ENCODE peak calls at places on chromosomes 7 and 10, in eight cellular contexts. One of them, this sample, is unnamed.
A peak's percentile ranks its signal among the peaks of the same experiment; 100 is the strongest.

GRCh38 chr7:38682602-38683001 is 51.4 kb upstream of the AMPH start:
- DNase-seq in IMR-90: no peak
- DNase-seq in cardiac muscle cell: peak; percentile 42
- DNase-seq in mesenchymal stem cell: no peak
- DNase-seq in SK-N-SH: no peak
- DNase-seq in aorta: no peak
- DNase-seq in testis: no peak
- DNase-seq in H1: no peak
- DNase-seq in this sample: no peak

GRCh38 chr10:55979203-55979602 is 381.9 kb downstream of the ZWINT start:
- DNase-seq in H1: peak; percentile 39
- DNase-seq in testis: no peak
- DNase-seq in mesenchymal stem cell: no peak
- DNase-seq in cardiac muscle cell: no peak
- DNase-seq in IMR-90: no peak
- DNase-seq in SK-N-SH: no peak
- DNase-seq in aorta: no peak
- DNase-seq in this sample: peak; percentile 35

GRCh38 chr10:104447331-104447730 is 93.7 kb downstream of the CFAP58 start:
- DNase-seq in H1: no peak
- DNase-seq in SK-N-SH: no peak
- DNase-seq in aorta: no peak
- DNase-seq in testis: no peak
- DNase-seq in mesenchymal stem cell: no peak
- DNase-seq in IMR-90: no peak
- DNase-seq in cardiac muscle cell: no peak
- DNase-seq in this sample: no peak

GRCh38 chr10:54962134-54962900 is 161.3 kb upstream of the PCDH15 start:
- DNase-seq in H1: no peak
- DNase-seq in aorta: no peak
- DNase-seq in SK-N-SH: no peak
- DNase-seq in mesenchymal stem cell: no peak
- DNase-seq in IMR-90: no peak
- DNase-seq in testis: no peak
- DNase-seq in cardiac muscle cell: no peak
- DNase-seq in this sample: no peak

GRCh38 chr7:134458341-134458805 is 527 bp downstream of the AKR1B1 start:
- DNase-seq in cardiac muscle cell: no peak
- DNase-seq in testis: peak; percentile 70
- DNase-seq in mesenchymal stem cell: peak; percentile 63
- DNase-seq in IMR-90: peak; percentile 34
- DNase-seq in SK-N-SH: peak; percentile 92
- DNase-seq in aorta: peak; percentile 85
- DNase-seq in H1: no peak
- DNase-seq in this sample: no peak

GRCh38 chr10:94344522-94345122 is 18.1 kb downstream of the NOC3L start:
- DNase-seq in SK-N-SH: no peak
- DNase-seq in testis: no peak
- DNase-seq in aorta: no peak
- DNase-seq in mesenchymal stem cell: no peak
- DNase-seq in cardiac muscle cell: no peak
- DNase-seq in H1: no peak
- DNase-seq in IMR-90: no peak
- DNase-seq in this sample: no peak

GRCh38 chr7:157693071-157693520 is 356.3 kb downstream of the DNAJB6 start:
- DNase-seq in H1: no peak
- DNase-seq in mesenchymal stem cell: no peak
- DNase-seq in cardiac muscle cell: no peak
- DNase-seq in testis: peak; percentile 13
- DNase-seq in IMR-90: no peak
- DNase-seq in aorta: peak; percentile 74
- DNase-seq in SK-N-SH: peak; percentile 58
- DNase-seq in this sample: no peak

GRCh38 chr7:155329225-155329624 is 31.5 kb downstream of the INSIG1 start:
- DNase-seq in H1: no peak
- DNase-seq in cardiac muscle cell: no peak
- DNase-seq in IMR-90: no peak
- DNase-seq in SK-N-SH: no peak
- DNase-seq in testis: no peak
- DNase-seq in aorta: no peak
- DNase-seq in mesenchymal stem cell: no peak
- DNase-seq in this sample: no peak

GRCh38 chr10:86267286-86268195 is 99.1 kb downstream of the GRID1 start:
- DNase-seq in mesenchymal stem cell: no peak
- DNase-seq in aorta: no peak
- DNase-seq in IMR-90: no peak
- DNase-seq in H1: no peak
- DNase-seq in testis: peak; percentile 6
- DNase-seq in cardiac muscle cell: no peak
- DNase-seq in SK-N-SH: peak; percentile 16
- DNase-seq in this sample: no peak

GRCh38 chr7:124701955-124702354 is 63.6 kb downstream of the GPR37 start:
- DNase-seq in IMR-90: peak; percentile 25
- DNase-seq in mesenchymal stem cell: peak; percentile 23
- DNase-seq in aorta: no peak
- DNase-seq in testis: no peak
- DNase-seq in H1: no peak
- DNase-seq in cardiac muscle cell: no peak
- DNase-seq in SK-N-SH: no peak
- DNase-seq in this sample: no peak

GRCh38 chr7:47587389-47587788 is 5.5 kb upstream of the TNS3 start:
- DNase-seq in SK-N-SH: no peak
- DNase-seq in mesenchymal stem cell: no peak
- DNase-seq in aorta: peak; percentile 85
- DNase-seq in H1: no peak
- DNase-seq in testis: no peak
- DNase-seq in cardiac muscle cell: no peak
- DNase-seq in IMR-90: no peak
- DNase-seq in this sample: no peak

GRCh38 chr7:13198741-13199140 is 511.3 kb downstream of the ARL4A start:
- DNase-seq in cardiac muscle cell: peak; percentile 11
- DNase-seq in aorta: no peak
- DNase-seq in SK-N-SH: no peak
- DNase-seq in IMR-90: peak; percentile 31
- DNase-seq in mesenchymal stem cell: peak; percentile 38
- DNase-seq in testis: no peak
- DNase-seq in H1: no peak
- DNase-seq in this sample: no peak

GRCh38 chr10:7000063-7000462 is 410.8 kb downstream of the SFMBT2 start:
- DNase-seq in IMR-90: no peak
- DNase-seq in H1: no peak
- DNase-seq in cardiac muscle cell: no peak
- DNase-seq in SK-N-SH: no peak
- DNase-seq in testis: no peak
- DNase-seq in mesenchymal stem cell: no peak
- DNase-seq in aorta: no peak
- DNase-seq in this sample: no peak

GRCh38 chr7:43693687-43694398 is 35.5 kb downstream of the COA1 start:
- DNase-seq in SK-N-SH: no peak
- DNase-seq in aorta: no peak
- DNase-seq in cardiac muscle cell: peak; percentile 49
- DNase-seq in H1: no peak
- DNase-seq in mesenchymal stem cell: no peak
- DNase-seq in testis: no peak
- DNase-seq in IMR-90: peak; percentile 81
- DNase-seq in this sample: no peak

GRCh38 chr7:2880882-2881281 is 36.8 kb upstream of the GNA12 start:
- DNase-seq in H1: no peak
- DNase-seq in IMR-90: no peak
- DNase-seq in aorta: no peak
- DNase-seq in testis: no peak
- DNase-seq in cardiac muscle cell: peak; percentile 45
- DNase-seq in SK-N-SH: peak; percentile 66
- DNase-seq in mesenchymal stem cell: no peak
- DNase-seq in this sample: no peak

GRCh38 chr10:77287647-77288120 is 349.9 kb downstream of the KCNMA1 start:
- DNase-seq in aorta: no peak
- DNase-seq in testis: no peak
- DNase-seq in mesenchymal stem cell: peak; percentile 21
- DNase-seq in H1: no peak
- DNase-seq in cardiac muscle cell: no peak
- DNase-seq in SK-N-SH: no peak
- DNase-seq in IMR-90: no peak
- DNase-seq in this sample: no peak

GRCh38 chr10:3806603-3807002 is 21.6 kb upstream of the KLF6 start:
- DNase-seq in aorta: no peak
- DNase-seq in H1: no peak
- DNase-seq in mesenchymal stem cell: peak; percentile 80
- DNase-seq in testis: no peak
- DNase-seq in IMR-90: peak; percentile 94
- DNase-seq in SK-N-SH: no peak
- DNase-seq in cardiac muscle cell: peak; percentile 67
- DNase-seq in this sample: no peak

GRCh38 chr7:781228-781864 is 50.9 kb upstream of the SUN1 start:
- DNase-seq in SK-N-SH: no peak
- DNase-seq in H1: no peak
- DNase-seq in testis: peak; percentile 72
- DNase-seq in cardiac muscle cell: no peak
- DNase-seq in aorta: no peak
- DNase-seq in mesenchymal stem cell: no peak
- DNase-seq in IMR-90: no peak
- DNase-seq in this sample: no peak

GRCh38 chr10:100175873-100176272 is 10.0 kb downstream of the ERLIN1 start:
- DNase-seq in testis: no peak
- DNase-seq in SK-N-SH: no peak
- DNase-seq in mesenchymal stem cell: no peak
- DNase-seq in cardiac muscle cell: no peak
- DNase-seq in H1: no peak
- DNase-seq in IMR-90: no peak
- DNase-seq in aorta: no peak
- DNase-seq in this sample: no peak

GRCh38 chr10:113045155-113046055 is 95.4 kb downstream of the TCF7L2 start:
- DNase-seq in IMR-90: peak; percentile 93
- DNase-seq in aorta: no peak
- DNase-seq in cardiac muscle cell: peak; percentile 86
- DNase-seq in mesenchymal stem cell: peak; percentile 96
- DNase-seq in H1: no peak
- DNase-seq in testis: no peak
- DNase-seq in SK-N-SH: no peak
- DNase-seq in this sample: no peak

DNA sequence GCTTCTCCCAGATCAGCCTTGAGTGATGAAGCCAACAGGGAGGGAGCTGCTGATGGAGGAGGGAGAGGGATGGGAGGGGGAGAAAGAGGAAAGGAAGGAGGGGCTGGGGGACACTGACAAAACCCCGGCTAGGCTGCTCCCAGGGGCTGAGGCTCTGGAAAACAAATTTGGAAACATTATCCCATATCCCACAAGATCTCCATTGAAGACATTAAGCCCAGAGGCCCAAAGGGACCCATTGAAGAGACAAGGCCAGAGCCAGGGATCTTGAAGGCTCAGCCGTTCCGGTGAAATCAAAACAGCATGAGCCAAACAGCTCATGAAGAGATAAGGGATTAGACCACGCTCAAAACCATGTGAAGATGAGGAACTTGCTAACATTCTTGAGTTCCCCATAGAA is 184.3 kb upstream of the ITGB1 start:
- DNase-seq in H1: no peak
- DNase-seq in cardiac muscle cell: peak; percentile 54
- DNase-seq in mesenchymal stem cell: no peak
- DNase-seq in IMR-90: no peak
- DNase-seq in testis: no peak
- DNase-seq in SK-N-SH: no peak
- DNase-seq in aorta: no peak
- DNase-seq in this sample: no peak
- H3K27ac ChIP-seq in H1: no peak overlapping the region
- H3K27ac ChIP-seq in cardiac muscle cell: no peak overlapping the region
- H3K27ac ChIP-seq in mesenchymal stem cell: peak overlapping the region; percentile 88
- H3K27ac ChIP-seq in IMR-90: peak overlapping the region; percentile 13
- H3K27ac ChIP-seq in testis: no peak overlapping the region
- H3K27ac ChIP-seq in SK-N-SH: peak overlapping the region; percentile 43
- H3K27ac ChIP-seq in aorta: no peak overlapping the region
- H3K27ac ChIP-seq in this sample: no peak overlapping the region

DNA sequence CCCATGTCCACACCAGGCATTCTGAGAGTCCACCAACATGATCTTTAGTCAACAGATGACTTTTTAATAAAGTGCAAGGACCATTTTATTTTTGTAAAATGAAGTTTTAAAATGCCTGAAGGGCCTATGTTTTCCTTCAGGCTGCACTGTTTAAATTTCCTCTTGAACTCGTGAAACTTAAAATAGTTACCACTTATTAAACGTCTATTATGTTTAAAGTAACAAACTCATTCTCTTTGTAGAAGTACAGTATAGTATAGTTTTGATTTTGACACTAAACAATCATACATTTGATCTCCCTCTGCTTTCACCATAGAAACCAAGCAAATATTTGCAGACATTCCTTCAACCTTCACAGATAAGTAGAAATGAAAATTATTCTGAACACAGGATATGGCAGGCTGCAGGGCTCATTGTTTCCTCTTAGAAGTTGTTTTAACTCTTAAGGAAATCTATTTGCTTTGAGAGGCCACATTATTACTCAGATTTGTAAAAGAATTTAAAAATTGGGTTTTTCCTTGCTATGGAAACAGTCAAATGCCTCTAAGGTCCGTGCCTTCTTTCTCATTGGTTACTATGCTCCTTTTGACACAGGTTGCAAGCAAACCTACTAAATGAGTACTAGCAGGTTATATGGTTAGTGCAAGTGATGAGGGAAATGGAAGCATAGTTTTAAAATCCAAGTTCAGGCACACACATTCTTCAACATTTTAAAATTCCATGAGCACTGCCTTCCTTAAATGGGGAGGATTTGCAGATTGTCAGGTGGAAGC is 92.8 kb upstream of the FAM133B start:
- DNase-seq in cardiac muscle cell: peak; percentile 68
- DNase-seq in testis: no peak
- DNase-seq in IMR-90: peak; percentile 34
- DNase-seq in mesenchymal stem cell: no peak
- DNase-seq in H1: no peak
- DNase-seq in SK-N-SH: no peak
- DNase-seq in aorta: no peak
- DNase-seq in this sample: no peak
- H3K27ac ChIP-seq in cardiac muscle cell: peak overlapping the region; percentile 11
- H3K27ac ChIP-seq in testis: no peak overlapping the region
- H3K27ac ChIP-seq in IMR-90: no peak overlapping the region
- H3K27ac ChIP-seq in mesenchymal stem cell: no peak overlapping the region
- H3K27ac ChIP-seq in H1: no peak overlapping the region
- H3K27ac ChIP-seq in SK-N-SH: peak overlapping the region; percentile 69
- H3K27ac ChIP-seq in aorta: peak overlapping the region; percentile 54
- H3K27ac ChIP-seq in this sample: no peak overlapping the region

DNA sequence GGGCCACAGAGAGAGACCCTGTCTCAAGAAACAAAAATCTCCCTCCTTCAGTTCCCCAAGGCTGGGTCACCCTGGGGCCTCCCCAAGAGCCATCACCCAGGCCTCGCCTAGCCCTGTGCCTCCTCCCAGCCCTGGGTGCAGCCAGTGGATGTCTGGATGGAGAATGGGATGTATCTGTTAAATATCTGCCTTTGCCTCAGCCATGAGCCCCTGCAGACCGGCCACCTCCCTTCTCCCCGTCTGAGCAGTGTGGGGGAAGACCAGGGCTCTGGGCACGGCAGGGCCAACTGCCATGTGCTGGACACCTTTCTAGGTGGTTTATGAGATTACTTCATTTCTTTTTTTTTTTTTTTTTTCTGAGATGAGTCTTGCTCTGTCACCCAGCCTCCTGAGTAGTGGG is 10.0 kb downstream of the ARPC1B start:
- DNase-seq in cardiac muscle cell: no peak
- DNase-seq in H1: no peak
- DNase-seq in IMR-90: no peak
- DNase-seq in mesenchymal stem cell: no peak
- DNase-seq in aorta: no peak
- DNase-seq in testis: no peak
- DNase-seq in SK-N-SH: no peak
- DNase-seq in this sample: no peak
- H3K27ac ChIP-seq in cardiac muscle cell: no peak overlapping the region
- H3K27ac ChIP-seq in H1: no peak overlapping the region
- H3K27ac ChIP-seq in IMR-90: no peak overlapping the region
- H3K27ac ChIP-seq in mesenchymal stem cell: no peak overlapping the region
- H3K27ac ChIP-seq in aorta: no peak overlapping the region
- H3K27ac ChIP-seq in testis: no peak overlapping the region
- H3K27ac ChIP-seq in SK-N-SH: no peak overlapping the region
- H3K27ac ChIP-seq in this sample: no peak overlapping the region

GRCh38 chr10:72106896-72107295 is 18.5 kb upstream of the SPOCK2 start:
- DNase-seq in cardiac muscle cell: no peak
- DNase-seq in SK-N-SH: no peak
- DNase-seq in testis: no peak
- DNase-seq in aorta: no peak
- DNase-seq in H1: no peak
- DNase-seq in mesenchymal stem cell: no peak
- DNase-seq in IMR-90: no peak
- DNase-seq in this sample: no peak
- H3K27ac ChIP-seq in cardiac muscle cell: no peak overlapping the region
- H3K27ac ChIP-seq in SK-N-SH: no peak overlapping the region
- H3K27ac ChIP-seq in testis: no peak overlapping the region
- H3K27ac ChIP-seq in aorta: no peak overlapping the region
- H3K27ac ChIP-seq in H1: no peak overlapping the region
- H3K27ac ChIP-seq in mesenchymal stem cell: no peak overlapping the region
- H3K27ac ChIP-seq in IMR-90: no peak overlapping the region
- H3K27ac ChIP-seq in this sample: no peak overlapping the region

This sample was measured in iPS DF 6.9.